ENCODE peak calls at places on chromosomes 16 and 17, in four cellular contexts. W, A, V and Y are unnamed samples.

GRCh38 chr17:15920758-15921239 is 24.1 kb upstream of the ADORA2B start:
- DNase-seq in W (peak; percentile 100), A (peak; percentile 97), V (no peak), Y (no peak)

GRCh38 chr16:1308977-1309885 is at the start of gene UBE2I:
- DNase-seq in W (peak; percentile 93), A (peak; percentile 97), V (peak; percentile 97), Y (peak; percentile 94)

GRCh38 chr16:24645739-24646645 is 83.5 kb upstream of the TNRC6A start:
- DNase-seq in W (peak; percentile 98), A (peak; percentile 100), V (peak; percentile 17), Y (no peak)

GRCh38 chr17:37400505-37400904 is 6.1 kb downstream of the ACACA start:
- DNase-seq in W (no peak), A (no peak), V (no peak), Y (no peak)

GRCh38 chr17:71486171-71486740 is 634.6 kb upstream of the SOX9 start:
- DNase-seq in W (no peak), A (no peak), V (no peak), Y (no peak)

GRCh38 chr16:80191928-80192327 is 348.9 kb upstream of the DYNLRB2 start:
- DNase-seq in W (no peak), A (no peak), V (no peak), Y (no peak)

GRCh38 chr17:63425478-63425877 is 20.6 kb downstream of the CYB561 start:
- DNase-seq in W (peak; percentile 96), A (peak; percentile 84), V (peak; percentile 86), Y (peak; percentile 52)

GRCh38 chr17:20189322-20189721 is 180.2 kb downstream of the SPECC1 start:
- DNase-seq in W (peak; percentile 67), A (peak; percentile 68), V (no peak), Y (no peak)

GRCh38 chr17:64641499-64641898 is 20.6 kb downstream of the SMURF2 start:
- DNase-seq in W (peak; percentile 68), A (peak; percentile 91), V (peak; percentile 27), Y (no peak)

GRCh38 chr16:89037261-89038152 is 56.1 kb upstream of the ACSF3 start:
- DNase-seq in W (peak; percentile 10), A (peak; percentile 20), V (peak; percentile 42), Y (no peak)

GRCh38 chr17:52923658-52924057 is 765.1 kb upstream of the CA10 start:
- DNase-seq in W (no peak), A (no peak), V (no peak), Y (no peak)

GRCh38 chr17:78132086-78132676 is 1.6 kb downstream of the TMC8 start:
- DNase-seq in W (peak; percentile 66), A (no peak), V (peak; percentile 67), Y (peak; percentile 40)

GRCh38 chr16:11497329-11497805 is 89.4 kb downstream of the LITAF start:
- DNase-seq in W (peak; percentile 76), A (peak; percentile 56), V (peak; percentile 77), Y (no peak)

GRCh38 chr17:31608659-31609254 is 217.3 kb downstream of the RAB11FIP4 start:
- DNase-seq in W (peak; percentile 20), A (peak; percentile 35), V (no peak), Y (no peak)

GRCh38 chr17:30389755-30390300 is 11.1 kb downstream of the CPD start:
- DNase-seq in W (no peak), A (no peak), V (no peak), Y (no peak)

GRCh38 chr17:16377804-16378400 is 3.0 kb upstream of the UBB start:
- DNase-seq in W (peak; percentile 93), A (peak; percentile 79), V (peak; percentile 49), Y (no peak)

GRCh38 chr16:70410736-70411135 is 28.2 kb downstream of the ST3GAL2 start:
- DNase-seq in W (no peak), A (no peak), V (no peak), Y (no peak)

GRCh38 chr17:57355090-57355859 is 99.0 kb downstream of the MSI2 start:
- DNase-seq in W (no peak), A (no peak), V (peak; percentile 15), Y (no peak)

GRCh38 chr17:56676807-56677206 is 83.3 kb downstream of the NOG start:
- DNase-seq in W (peak; percentile 58), A (no peak), V (no peak), Y (no peak)

GRCh38 chr16:86459266-86459665 is 51.1 kb upstream of the FOXF1 start:
- DNase-seq in W (no peak), A (no peak), V (no peak), Y (no peak)

GRCh38 chr17:49823614-49824013 is 24.3 kb downstream of the TAC4 start:
- DNase-seq in W (no peak), A (peak; percentile 91), V (no peak), Y (no peak)

GRCh38 chr17:7204335-7204734 is 15.3 kb downstream of the DLG4 start:
- DNase-seq in W (no peak), A (no peak), V (no peak), Y (no peak)

GRCh38 chr16:83887564-83887963 is 11.4 kb upstream of the MLYCD start:
- DNase-seq in W (no peak), A (no peak), V (no peak), Y (no peak)

GRCh38 chr17:31314788-31315105 is 893 bp upstream of the EVI2B start:
- DNase-seq in W (no peak), A (no peak), V (no peak), Y (no peak)

GRCh38 chr16:71456801-71457200 is 5.2 kb downstream of the ZNF23 start:
- DNase-seq in W (no peak), A (no peak), V (no peak), Y (no peak)

GRCh38 chr16:71448274-71448866 is 6.5 kb upstream of the TLE7 start:
- DNase-seq in W (no peak), A (no peak), V (no peak), Y (no peak)

GRCh38 chr16:71449020-71449419 is 7.2 kb upstream of the TLE7 start:
- DNase-seq in W (no peak), A (no peak), V (no peak), Y (no peak)

DNA sequence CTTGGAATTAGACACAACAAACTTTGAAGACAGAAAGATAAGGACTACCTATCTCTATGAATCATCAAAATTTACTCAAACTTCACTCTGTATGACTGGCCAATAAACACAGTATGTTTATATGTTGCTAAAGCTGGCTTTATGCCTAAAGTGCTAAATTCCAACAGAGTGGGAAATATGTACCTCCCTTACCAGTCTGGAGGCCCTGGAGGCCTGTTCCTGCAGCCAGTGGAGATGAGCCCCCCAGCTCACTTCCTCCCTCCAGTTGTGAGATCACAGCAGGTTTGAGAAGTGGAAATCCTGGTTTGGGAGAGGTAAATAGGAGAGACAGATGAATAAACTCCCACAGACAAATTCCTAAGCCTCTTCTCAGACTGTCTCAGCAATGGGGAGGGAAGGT is 9.0 kb downstream of the ZNF23 start:
- DNase-seq in W (no peak), A (peak; percentile 23), V (no peak), Y (no peak)
- H3K9me3 ChIP-seq in W (peaks cover 33% of the 10 kb centered on the region), A (peaks cover 56% of the 10 kb centered on the region), V (peaks cover 58% of the 10 kb centered on the region), Y (peaks cover 17% of the 10 kb centered on the region)

GRCh38 chr16:31888735-31889134 is 15.1 kb downstream of the ZNF267 start:
- DNase-seq in W (no peak), A (no peak), V (no peak), Y (no peak)

GRCh38 chr16:31897283-31897682 is 23.7 kb downstream of the ZNF267 start:
- DNase-seq in W (no peak), A (no peak), V (no peak), Y (no peak)

GRCh38 chr16:31899505-31899904 is 25.9 kb downstream of the ZNF267 start:
- DNase-seq in W (no peak), A (no peak), V (no peak), Y (no peak)

DNA sequence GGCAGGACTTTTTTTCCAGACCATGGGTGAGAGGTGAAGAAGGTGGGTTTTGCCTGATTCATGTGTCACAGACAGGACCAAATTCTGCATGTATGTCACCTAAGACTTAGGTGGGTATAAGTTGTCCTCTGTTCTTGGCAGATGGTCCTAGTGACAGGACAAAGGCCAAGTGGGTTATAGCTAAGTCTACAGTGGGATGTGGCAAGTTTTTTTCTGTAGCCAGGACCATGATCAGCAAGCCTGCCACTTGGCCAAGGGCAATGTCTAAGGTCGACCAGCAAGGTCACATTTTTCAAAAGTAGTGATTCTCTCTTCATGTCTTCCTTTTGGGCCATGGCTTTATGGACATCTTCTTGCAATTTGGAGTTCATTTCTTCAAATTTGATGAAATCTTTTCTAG is 20.2 kb downstream of the ZNF267 start:
- DNase-seq in W (no peak), A (no peak), V (no peak), Y (no peak)
- H3K9me3 ChIP-seq in W (peaks cover 30% of the 10 kb centered on the region), A (peaks cover 22% of the 10 kb centered on the region), V (peaks cover 49% of the 10 kb centered on the region), Y (peaks cover 29% of the 10 kb centered on the region)

GRCh38 chr16:35147556-35148504 is 1688.4 kb downstream of the TP53TG3F start:
- DNase-seq in W (no peak), A (no peak), V (no peak), Y (no peak)
- H3K9me3 ChIP-seq in W (no peaks in the 10 kb centered on the region), A (peaks cover 44% of the 10 kb centered on the region), V (peaks cover 92% of the 10 kb centered on the region), Y (no peaks in the 10 kb centered on the region)

GRCh38 chr17:22510504-22510903 is 818.2 kb downstream of the KCNJ18 start:
- DNase-seq in W (no peak), A (no peak), V (no peak), Y (no peak)
- H3K9me3 ChIP-seq in W (peaks cover 4% of the 10 kb centered on the region), A (peaks cover 20% of the 10 kb centered on the region), V (peaks cover 56% of the 10 kb centered on the region), Y (no peaks in the 10 kb centered on the region)

DNA sequence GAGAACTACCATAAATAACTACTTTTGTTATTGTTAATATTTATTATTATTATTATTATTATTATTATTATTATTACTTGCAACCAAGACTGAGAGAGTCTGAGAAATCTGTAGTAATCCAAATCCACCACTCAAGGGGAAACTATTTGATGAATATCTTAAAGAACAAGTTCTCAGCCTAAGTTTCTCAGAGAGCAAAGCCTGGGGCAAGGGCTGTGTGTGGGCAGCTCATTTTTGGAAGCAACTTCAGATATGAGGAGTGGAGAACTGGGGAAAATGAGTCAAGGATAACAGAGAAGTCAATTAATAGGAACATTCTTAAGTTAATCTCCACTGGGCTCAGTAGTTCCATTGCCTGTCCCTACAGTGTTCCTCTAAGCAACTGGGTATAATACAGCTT is 57.1 kb upstream of the KCNJ16 start:
- DNase-seq in W (no peak), A (no peak), V (no peak), Y (no peak)
- H3K9me3 ChIP-seq in W (no peaks in the 10 kb centered on the region), A (no peaks in the 10 kb centered on the region), V (no peaks in the 10 kb centered on the region), Y (no peaks in the 10 kb centered on the region)